ENCODE peak calls at places on chromosome 11, in four cellular contexts. One of them, this sample, is unnamed.

GRCh38 chr11:64531906-64532312 is 59.1 kb upstream of the SLC22A12 start:
- DNase-seq in ELR: no peak
- DNase-seq in choroid plexus epithelial cell: no peak
- DNase-seq in caudate nucleus: no peak
- DNase-seq in this sample: no peak

GRCh38 chr11:107598225-107599139 is 7.5 kb downstream of the ELMOD1 start:
- DNase-seq in ELR: peak; percentile 36
- DNase-seq in choroid plexus epithelial cell: peak; percentile 18
- DNase-seq in caudate nucleus: no peak
- DNase-seq in this sample: peak; percentile 32

GRCh38 chr11:76604081-76604601 is 66.4 kb downstream of the LRRC32 start:
- DNase-seq in ELR: no peak
- DNase-seq in choroid plexus epithelial cell: no peak
- DNase-seq in caudate nucleus: no peak
- DNase-seq in this sample: no peak

GRCh38 chr11:69642913-69643632 is 2.1 kb downstream of the CCND1 start:
- DNase-seq in ELR: peak; percentile 77
- DNase-seq in choroid plexus epithelial cell: peak; percentile 88
- DNase-seq in caudate nucleus: peak; percentile 17
- DNase-seq in this sample: peak; percentile 77

GRCh38 chr11:123330948-123331347 is 99.1 kb upstream of the GRAMD1B start:
- DNase-seq in ELR: no peak
- DNase-seq in choroid plexus epithelial cell: no peak
- DNase-seq in caudate nucleus: no peak
- DNase-seq in this sample: no peak

GRCh38 chr11:67492069-67492727 is 9.4 kb downstream of the AIP start:
- DNase-seq in ELR: no peak
- DNase-seq in choroid plexus epithelial cell: no peak
- DNase-seq in caudate nucleus: no peak
- DNase-seq in this sample: no peak

GRCh38 chr11:55457641-55458040 is 89.9 kb downstream of the OR4A15 start:
- DNase-seq in ELR: no peak
- DNase-seq in choroid plexus epithelial cell: peak; percentile 0
- DNase-seq in caudate nucleus: no peak
- DNase-seq in this sample: no peak

GRCh38 chr11:1073851-1074243 is 827 bp upstream of the MUC2 start:
- DNase-seq in ELR: peak; percentile 14
- DNase-seq in choroid plexus epithelial cell: no peak
- DNase-seq in caudate nucleus: no peak
- DNase-seq in this sample: peak; percentile 47

GRCh38 chr11:35276396-35276795 is 137.4 kb downstream of the CD44 start:
- DNase-seq in ELR: peak; percentile 15
- DNase-seq in choroid plexus epithelial cell: peak; percentile 17
- DNase-seq in caudate nucleus: no peak
- DNase-seq in this sample: no peak

GRCh38 chr11:67613960-67614715 is 7.4 kb downstream of the NDUFV1 start:
- DNase-seq in ELR: peak; percentile 63
- DNase-seq in choroid plexus epithelial cell: peak; percentile 60
- DNase-seq in caudate nucleus: no peak
- DNase-seq in this sample: peak; percentile 72

GRCh38 chr11:33063326-33063775 is 24.0 kb downstream of the TCP11L1 start:
- DNase-seq in ELR: no peak
- DNase-seq in choroid plexus epithelial cell: peak; percentile 61
- DNase-seq in caudate nucleus: no peak
- DNase-seq in this sample: peak; percentile 4

GRCh38 chr11:58796333-58797049 is 48.0 kb downstream of the GLYATL2 start:
- DNase-seq in ELR: peak; percentile 19
- DNase-seq in choroid plexus epithelial cell: no peak
- DNase-seq in caudate nucleus: no peak
- DNase-seq in this sample: no peak

GRCh38 chr11:11843233-11843632 is 1.5 kb downstream of the USP47 start:
- DNase-seq in ELR: peak; percentile 85
- DNase-seq in choroid plexus epithelial cell: peak; percentile 90
- DNase-seq in caudate nucleus: no peak
- DNase-seq in this sample: peak; percentile 35

GRCh38 chr11:44351898-44352498 is 42.1 kb upstream of the ALX4 start:
- DNase-seq in ELR: peak; percentile 8
- DNase-seq in choroid plexus epithelial cell: peak; percentile 16
- DNase-seq in caudate nucleus: no peak
- DNase-seq in this sample: peak; percentile 2

GRCh38 chr11:72609045-72609444 is 65.2 kb downstream of the PDE2A start:
- DNase-seq in ELR: peak; percentile 48
- DNase-seq in choroid plexus epithelial cell: peak; percentile 71
- DNase-seq in caudate nucleus: no peak
- DNase-seq in this sample: peak; percentile 23

GRCh38 chr11:57396744-57397143 is 6.3 kb upstream of the PRG2 start:
- DNase-seq in ELR: no peak
- DNase-seq in choroid plexus epithelial cell: no peak
- DNase-seq in caudate nucleus: no peak
- DNase-seq in this sample: no peak